ENCODE peak calls at places on chromosome 9, in nine cellular contexts. T, H, C, N, P, A, O, Q and Y are unnamed samples.

GRCh38 chr9:111965566-111966019 is 69.0 kb downstream of the UGCG start:
- DNase-seq in T (peak), H (no peak), C (no peak), N (no peak), P (no peak), A (no peak), O (no peak), Q (no peak), Y (no peak)

GRCh38 chr9:95506692-95507455 is 9.9 kb downstream of the PTCH1 start:
- DNase-seq in T (no peak), H (no peak), C (peak), N (no peak), P (peak), A (no peak), O (no peak), Q (no peak), Y (no peak)

GRCh38 chr9:72726951-72727350 is 205.5 kb downstream of the TMC1 start:
- DNase-seq in T (no peak), H (no peak), C (no peak), N (no peak), P (no peak), A (no peak), O (no peak), Q (no peak), Y (no peak)

GRCh38 chr9:132756214-132756799 is 86.0 kb downstream of the GTF3C4 start:
- DNase-seq in T (no peak), H (no peak), C (no peak), N (no peak), P (no peak), A (no peak), O (no peak), Q (no peak), Y (peak)

GRCh38 chr9:78031826-78032598 is 401 bp upstream of the GNAQ start:
- DNase-seq in T (peak), H (peak), C (peak), N (peak), P (peak), A (peak), O (peak), Q (no peak), Y (peak)

GRCh38 chr9:137275203-137275936 is 2.2 kb upstream of the TOR4A start:
- DNase-seq in T (peak), H (no peak), C (no peak), N (no peak), P (no peak), A (peak), O (no peak), Q (no peak), Y (no peak)

GRCh38 chr9:10212702-10213101 is 400.1 kb downstream of the PTPRD start:
- DNase-seq in T (no peak), H (no peak), C (no peak), N (no peak), P (no peak), A (no peak), O (no peak), Q (no peak), Y (no peak)

GRCh38 chr9:77783518-77783917 is 135.4 kb upstream of the GNA14 start:
- DNase-seq in T (no peak), H (no peak), C (no peak), N (no peak), P (no peak), A (no peak), O (no peak), Q (no peak), Y (no peak)

GRCh38 chr9:91202757-91203283 is 158.9 kb downstream of the AUH start:
- DNase-seq in T (no peak), H (no peak), C (no peak), N (no peak), P (no peak), A (no peak), O (no peak), Q (no peak), Y (no peak)

GRCh38 chr9:14437336-14438231 is 123.6 kb upstream of the NFIB start:
- DNase-seq in T (peak), H (no peak), C (no peak), N (no peak), P (no peak), A (no peak), O (no peak), Q (no peak), Y (no peak)